ENCODE peak calls at places on chromosomes 4 and X, in nine cellular contexts. W is transverse colon, Q is A673, M is Calu3, G is endothelial cell, S is cardiac muscle cell, F is IMR-90, C is ovary, E is AG10803. Y is an unnamed sample.

GRCh38 chrX:132092439-132093065 is 35.3 kb downstream of the FRMD7 start:
- DNase-seq in C (no peak), S (peak; percentile 86), W (peak; percentile 50), Q (peak; percentile 73), F (peak; percentile 61), E (peak; percentile 63), M (peak; percentile 52), G (peak; percentile 54), Y (peak; percentile 46)

GRCh38 chrX:69221239-69222102 is 56.2 kb upstream of the PJA1 start:
- DNase-seq in W (no peak), E (no peak), Q (no peak), M (no peak), C (no peak), F (no peak), S (no peak), G (no peak), Y (no peak)

GRCh38 chr4:121449416-121449815 is 68.6 kb upstream of the QRFPR start:
- DNase-seq in C (no peak), S (no peak), E (no peak), G (no peak), Q (no peak), W (no peak), M (no peak), F (no peak), Y (no peak)

GRCh38 chr4:155953151-155954117 is at the start of gene CTSO:
- DNase-seq in G (peak; percentile 60), S (peak; percentile 68), E (peak; percentile 81), Q (peak; percentile 86), F (peak; percentile 85), M (peak; percentile 70), W (peak; percentile 75), C (peak; percentile 80), Y (peak; percentile 53)

GRCh38 chr4:142331646-142332045 is 514.5 kb downstream of the INPP4B start:
- DNase-seq in F (peak; percentile 21), G (no peak), Q (no peak), S (no peak), C (no peak), W (no peak), M (no peak), E (peak; percentile 92), Y (peak; percentile 85)

GRCh38 chr4:76059750-76060149 is 14.8 kb upstream of the ART3 start:
- DNase-seq in F (peak; percentile 27), W (no peak), E (no peak), M (no peak), S (no peak), Q (no peak), C (no peak), G (no peak), Y (no peak)

GRCh38 chrX:70262952-70263567 is 3.1 kb upstream of the P2RY4 start:
- DNase-seq in M (peak; percentile 72), F (peak; percentile 28), C (peak; percentile 32), Q (peak; percentile 43), W (peak; percentile 55), E (peak; percentile 19), S (peak; percentile 62), G (peak; percentile 58), Y (peak; percentile 5)

GRCh38 chr4:54231419-54232150 is 2.5 kb downstream of the PDGFRA start:
- DNase-seq in Q (no peak), G (peak; percentile 39), F (peak; percentile 66), W (no peak), M (no peak), C (peak; percentile 78), E (peak; percentile 63), S (peak; percentile 79), Y (no peak)

GRCh38 chr4:100721077-100721476 is 203.3 kb upstream of the EMCN start:
- DNase-seq in C (no peak), Q (no peak), S (no peak), E (no peak), W (no peak), F (no peak), M (no peak), G (no peak), Y (no peak)

GRCh38 chr4:140254656-140255299 is 100.8 kb upstream of the MAML3 start:
- DNase-seq in E (peak; percentile 11), C (no peak), W (no peak), G (no peak), M (no peak), S (no peak), F (no peak), Q (no peak), Y (no peak)

GRCh38 chr4:82706349-82707000 is 92.1 kb downstream of the SCD5 start:
- DNase-seq in G (no peak), Q (no peak), F (no peak), M (no peak), W (no peak), E (peak; percentile 50), C (no peak), S (no peak), Y (no peak)

GRCh38 chrX:120236676-120237460 is 13.7 kb upstream of the ZBTB33 start:
- DNase-seq in F (no peak), Q (no peak), G (no peak), W (no peak), S (no peak), C (no peak), M (no peak), E (no peak), Y (no peak)

GRCh38 chrX:21529771-21530170 is 128.4 kb downstream of the KLHL34 start:
- DNase-seq in W (no peak), Q (peak; percentile 7), C (no peak), G (no peak), E (no peak), F (peak; percentile 59), S (no peak), M (no peak), Y (no peak)

GRCh38 chr4:10773010-10773409 is 88.4 kb upstream of the CLNK start:
- DNase-seq in S (no peak), C (no peak), Q (no peak), F (no peak), E (no peak), W (no peak), G (no peak), M (no peak), Y (no peak)

GRCh38 chr4:28886934-28887333 is 1833.2 kb upstream of the PCDH7 start:
- DNase-seq in F (peak; percentile 54), W (no peak), G (no peak), Q (no peak), C (no peak), S (no peak), E (no peak), M (no peak), Y (peak; percentile 73)

GRCh38 chrX:9790866-9791265 is 4.6 kb downstream of the SHROOM2 start:
- DNase-seq in C (no peak), G (no peak), S (no peak), Q (no peak), E (no peak), M (no peak), F (peak; percentile 53), W (no peak), Y (no peak)

GRCh38 chr4:140150886-140151699 is 2.9 kb downstream of the MAML3 start:
- DNase-seq in W (peak; percentile 87), S (peak; percentile 89), M (peak; percentile 83), F (peak; percentile 97), G (peak; percentile 87), Q (peak; percentile 91), C (peak; percentile 91), E (peak; percentile 95), Y (peak; percentile 87)

GRCh38 chr4:57109847-57110634 is at the start of gene IGFBP7:
- DNase-seq in W (peak; percentile 61), M (peak; percentile 18), E (peak; percentile 53), G (peak; percentile 22), Q (no peak), F (no peak), C (peak; percentile 77), S (peak; percentile 41), Y (peak; percentile 34)

DNA sequence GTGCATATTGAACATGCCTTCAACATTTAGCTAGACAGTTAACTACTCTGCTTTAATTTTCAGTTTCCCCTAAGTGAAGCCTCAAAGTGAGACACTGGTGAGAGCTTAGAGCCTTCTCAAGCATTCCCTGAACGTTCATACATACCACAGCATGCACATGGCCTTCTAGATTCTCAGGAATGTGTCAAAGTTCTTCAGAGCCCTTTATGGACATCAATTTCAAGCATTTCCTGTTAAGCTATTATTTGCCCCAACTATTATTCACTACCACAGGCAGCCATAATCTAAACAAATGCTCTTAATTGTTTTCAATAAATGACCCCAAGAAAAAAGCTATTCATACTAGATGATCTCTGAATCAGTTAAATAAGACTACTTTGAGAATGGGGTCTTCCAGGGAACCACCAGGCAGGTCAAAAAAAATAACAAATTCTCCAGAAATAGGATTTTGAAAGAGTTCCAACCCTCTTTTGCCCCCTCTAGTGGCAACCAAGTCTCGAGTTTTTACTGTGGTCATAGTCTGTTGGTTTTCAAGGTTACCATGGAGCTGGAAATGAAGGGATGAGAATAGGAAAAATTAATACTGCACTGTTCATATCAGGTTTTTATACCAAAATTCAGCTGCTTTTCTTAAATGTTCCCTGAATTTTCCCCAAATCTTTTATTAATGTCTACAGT is 235.4 kb downstream of the RAB28 start:
- DNase-seq in F (peak; percentile 6), W (no peak), S (no peak), G (peak; percentile 9), E (peak; percentile 53), C (no peak), Q (peak; percentile 44), M (no peak), Y (peak; percentile 38)
- TF ChIP-seq CTCF in F (no peak), W (no peak), S (peak; percentile 19), G (peak; percentile 59), E (peak; percentile 35), C (no peak), Q (peak; percentile 58), M (no peak), Y (peak; percentile 63)

GRCh38 chr4:92231511-92231910 is 72.3 kb upstream of the GRID2 start:
- DNase-seq in S (no peak), Q (no peak), W (no peak), G (no peak), M (no peak), C (no peak), E (no peak), F (peak; percentile 45), Y (peak; percentile 15)
- TF ChIP-seq CTCF in S (no peak), Q (no peak), W (no peak), G (no peak), M (no peak), C (no peak), E (no peak), F (no peak), Y (no peak)

GRCh38 chrX:81414630-81415029 is 212.7 kb downstream of the SH3BGRL start:
- DNase-seq in E (peak; percentile 0), S (no peak), G (no peak), F (no peak), Q (peak; percentile 0), C (no peak), W (no peak), M (no peak), Y (no peak)
- TF ChIP-seq CTCF in E (peak; percentile 28), S (no peak), G (no peak), F (peak; percentile 31), Q (no peak), C (no peak), W (no peak), M (no peak), Y (peak; percentile 44)

DNA sequence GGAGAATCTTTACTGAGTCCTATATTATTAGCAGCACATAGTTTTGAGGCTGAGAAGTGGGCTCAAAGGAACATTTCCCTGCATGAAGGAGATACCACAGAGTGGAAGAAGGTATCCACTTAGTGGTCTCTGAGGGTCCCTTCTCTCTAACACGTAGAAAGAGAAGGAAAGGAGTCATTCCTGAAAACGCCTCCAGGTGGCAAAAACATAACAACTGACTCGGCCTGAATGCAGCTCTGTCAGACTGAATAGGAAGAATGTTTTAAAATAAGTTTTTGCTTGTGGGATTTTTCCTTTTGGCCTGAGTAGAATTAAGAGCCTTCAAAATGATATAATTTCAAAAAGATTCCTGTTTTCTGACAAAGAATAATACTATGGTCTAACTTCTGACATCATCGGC is 23.3 kb downstream of the RPGR start:
- DNase-seq in M (no peak), C (no peak), E (no peak), G (peak; percentile 11), W (no peak), Q (peak; percentile 36), S (peak; percentile 15), F (peak; percentile 7), Y (peak; percentile 1)
- TF ChIP-seq CTCF in M (peak; percentile 42), C (no peak), E (peak; percentile 33), G (peak; percentile 28), W (no peak), Q (peak; percentile 43), S (peak; percentile 49), F (peak; percentile 28), Y (peak; percentile 55)